ENCODE peak calls at places on chromosomes 16 and 17, in nine cellular contexts. B is NT2/D1; X is activated T-cell treated with anti-CD3 and anti-CD28 coated beads for 1 hour; S is endothelial cell; O is COR-L47; L is activated CD4-positive, alpha-beta T cell treated with anti-CD3 and anti-CD28 coated beads for 4 hours; J is AG10803; K is anterior cingulate cortex; Q is skeletal muscle cell. H is an unnamed sample.

GRCh38 chr16:88752386-88753002 is 32.5 kb downstream of the PIEZO1 start:
- DNase-seq in S (no peak), J (no peak), L (no peak), X (no peak), K (no peak), B (no peak), Q (no peak), O (no peak), H (no peak)

GRCh38 chr17:10737786-10738185 is 8.0 kb upstream of the TMEM220 start:
- DNase-seq in J (no peak), Q (no peak), X (no peak), L (no peak), K (no peak), O (no peak), B (no peak), S (no peak), H (no peak)

GRCh38 chr16:56267888-56268287 is 76.6 kb downstream of the GNAO1 start:
- DNase-seq in J (no peak), K (no peak), Q (no peak), B (no peak), L (no peak), S (no peak), X (no peak), O (no peak), H (no peak)

GRCh38 chr16:52070341-52071057 is 476.4 kb downstream of the TOX3 start:
- DNase-seq in K (no peak), L (no peak), B (no peak), S (no peak), O (no peak), X (no peak), J (no peak), Q (no peak), H (no peak)

GRCh38 chr16:54846761-54847160 is 83.9 kb upstream of the IRX5 start:
- DNase-seq in L (no peak), J (no peak), K (no peak), X (no peak), S (no peak), B (no peak), O (no peak), Q (no peak), H (no peak)

GRCh38 chr17:49209061-49209571 is 1.3 kb downstream of the GNGT2 start:
- DNase-seq in J (no peak), B (no peak), Q (no peak), L (no peak), O (no peak), X (no peak), S (no peak), K (no peak), H (no peak)

GRCh38 chr16:25823891-25824290 is 132.1 kb downstream of the HS3ST4 start:
- DNase-seq in X (no peak), K (no peak), L (no peak), J (no peak), B (peak), Q (no peak), O (no peak), S (no peak), H (no peak)

GRCh38 chr17:39270923-39271322 is 45.2 kb upstream of the STAC2 start:
- DNase-seq in O (peak), L (no peak), S (no peak), X (no peak), Q (peak), J (peak), B (no peak), K (no peak), H (peak)

H was measured in fibroblast of pulmonary artery.